ENCODE peak calls at places on chromosomes 12 and 14, in five cellular contexts. D is brain microvascular endothelial cell; W is stimulated activated CD4-positive, alpha-beta T cell treated with anti-CD3 and anti-CD28 coated beads, TNF-alpha, amount 100 ng/mL, for 24 hours; A is B cell; U is myocyte. C is an unnamed sample.

GRCh38 chr12:103272949-103273348 is 222.8 kb downstream of the C12orf42 start:
- DNase-seq in D (no peak), W (no peak), A (no peak), U (no peak), C (no peak)

GRCh38 chr12:101634724-101635123 is 40.0 kb downstream of the MYBPC1 start:
- DNase-seq in D (no peak), W (no peak), A (peak), U (no peak), C (peak)

GRCh38 chr12:39764944-39765560 is 145.4 kb upstream of the ABCD2 start:
- DNase-seq in D (peak), W (no peak), A (no peak), U (peak), C (no peak)

GRCh38 chr14:89349196-89350008 is 67.6 kb downstream of the FOXN3 start:
- DNase-seq in D (no peak), W (no peak), A (no peak), U (peak), C (no peak)

GRCh38 chr12:2291182-2291832 is 238.5 kb downstream of the CACNA1C start:
- DNase-seq in D (peak), W (peak), A (peak), U (peak), C (no peak)

GRCh38 chr14:87397499-87397898 is 595.5 kb downstream of the GALC start:
- DNase-seq in D (no peak), W (no peak), A (no peak), U (no peak), C (no peak)

GRCh38 chr12:89470741-89471504 is 53.7 kb downstream of the GALNT4 start:
- DNase-seq in D (no peak), W (no peak), A (no peak), U (peak), C (no peak)

GRCh38 chr14:103396463-103396862 is 11.2 kb downstream of the MARK3 start:
- DNase-seq in D (no peak), W (no peak), A (no peak), U (no peak), C (no peak)

GRCh38 chr14:104235686-104236085 is 97.3 kb downstream of the KIF26A start:
- DNase-seq in D (no peak), W (no peak), A (no peak), U (no peak), C (no peak)

GRCh38 chr14:81147140-81147897 is 73.4 kb downstream of the GTF2A1 start:
- DNase-seq in D (no peak), W (no peak), A (no peak), U (no peak), C (no peak)

GRCh38 chr12:40013292-40013691 is 92.6 kb downstream of the SLC2A13 start:
- DNase-seq in D (no peak), W (no peak), A (no peak), U (no peak), C (no peak)

GRCh38 chr14:102144914-102145313 is 5.2 kb downstream of the WDR20 start:
- DNase-seq in D (no peak), W (no peak), A (no peak), U (no peak), C (no peak)

GRCh38 chr12:44000309-44000952 is 164.6 kb downstream of the TMEM117 start:
- DNase-seq in D (peak), W (peak), A (no peak), U (peak), C (no peak)

GRCh38 chr12:2389079-2389790 is 336.4 kb downstream of the CACNA1C start:
- DNase-seq in D (no peak), W (no peak), A (no peak), U (no peak), C (no peak)

GRCh38 chr14:20631023-20631820 is 10.3 kb downstream of the OR6S1 start:
- DNase-seq in D (peak), W (peak), A (no peak), U (peak), C (no peak)

GRCh38 chr12:118376089-118377004 is at the start of gene SUDS3:
- DNase-seq in D (peak), W (peak), A (peak), U (peak), C (peak)

GRCh38 chr14:104968153-104968527 is 10.0 kb downstream of the AHNAK2 start:
- DNase-seq in D (no peak), W (no peak), A (no peak), U (peak), C (no peak)

GRCh38 chr12:15701212-15701611 is 88.0 kb downstream of the EPS8 start:
- DNase-seq in D (peak), W (no peak), A (no peak), U (no peak), C (no peak)

GRCh38 chr14:68794856-68795601 is 2.2 kb upstream of the ZFP36L1 start:
- DNase-seq in D (peak), W (peak), A (no peak), U (peak), C (no peak)

GRCh38 chr14:22174412-22174811 is 414.6 kb downstream of the DAD1 start:
- DNase-seq in D (no peak), W (no peak), A (no peak), U (no peak), C (no peak)

GRCh38 chr12:66495709-66496108 is 183.2 kb downstream of the GRIP1 start:
- DNase-seq in D (no peak), W (no peak), A (no peak), U (no peak), C (no peak)

GRCh38 chr14:92500491-92500941 is 13.1 kb upstream of the RIN3 start:
- DNase-seq in D (no peak), W (no peak), A (no peak), U (no peak), C (no peak)

GRCh38 chr14:68793734-68794129 is 865 bp upstream of the ZFP36L1 start:
- DNase-seq in D (no peak), W (no peak), A (no peak), U (no peak), C (no peak)

GRCh38 chr12:123384318-123384993 is 524 bp downstream of the KMT5A start:
- DNase-seq in D (peak), W (peak), A (no peak), U (no peak), C (no peak)

GRCh38 chr14:99809376-99809775 is 16.2 kb downstream of the EML1 start:
- DNase-seq in D (no peak), W (no peak), A (no peak), U (no peak), C (no peak)

GRCh38 chr14:48983355-48983888 is 602.8 kb downstream of the RPS29 start:
- DNase-seq in D (no peak), W (no peak), A (no peak), U (no peak), C (no peak)

GRCh38 chr12:108516511-108517275 is 1.6 kb downstream of the FICD start:
- DNase-seq in D (no peak), W (no peak), A (no peak), U (no peak), C (no peak)

GRCh38 chr14:56057071-56057865 is 60.9 kb upstream of the PELI2 start:
- DNase-seq in D (no peak), W (no peak), A (no peak), U (no peak), C (no peak)

GRCh38 chr12:43038991-43039390 is 449.4 kb upstream of the PRICKLE1 start:
- DNase-seq in D (no peak), W (no peak), A (no peak), U (peak), C (no peak)

GRCh38 chr12:53234236-53234635 is 2.2 kb upstream of the RARG start:
- DNase-seq in D (no peak), W (no peak), A (no peak), U (no peak), C (no peak)

GRCh38 chr14:68986926-68987652 is 8.0 kb upstream of the ACTN1 start:
- DNase-seq in D (no peak), W (no peak), A (no peak), U (peak), C (no peak)

GRCh38 chr14:20998674-20999366 is at the start of gene SLC39A2:
- DNase-seq in D (peak), W (no peak), A (no peak), U (peak), C (no peak)

GRCh38 chr14:92572050-92572449 is 58.5 kb downstream of the RIN3 start:
- DNase-seq in D (no peak), W (no peak), A (no peak), U (no peak), C (no peak)

GRCh38 chr12:117155278-117156060 is 34.8 kb downstream of the FBXO21 start:
- DNase-seq in D (no peak), W (peak), A (peak), U (peak), C (no peak)

GRCh38 chr12:24780969-24781368 is 167.9 kb downstream of the BCAT1 start:
- DNase-seq in D (no peak), W (no peak), A (no peak), U (no peak), C (no peak)

GRCh38 chr12:13365782-13366366 is 169.3 kb downstream of the EMP1 start:
- DNase-seq in D (no peak), W (no peak), A (no peak), U (no peak), C (no peak)

GRCh38 chr12:44287545-44287944 is 451.7 kb downstream of the TMEM117 start:
- DNase-seq in D (no peak), W (no peak), A (no peak), U (no peak), C (no peak)